ENCODE peak calls at places on chromosome 18, in six cellular contexts. J, M, D, F, A and S are unnamed samples. For H3K4me1, the result is how much of the 10 kb centered on the place peaks cover.

GRCh38 chr18:46641917-46642316 is 15.1 kb downstream of the LOXHD1 start:
- DNase-seq in M (no peak), A (no peak), D (no peak), F (no peak), J (no peak), S (no peak)

GRCh38 chr18:45728341-45729010 is 4.5 kb downstream of the SLC14A1 start:
- DNase-seq in F (peak), M (no peak), D (no peak), J (no peak), A (no peak), S (no peak)

GRCh38 chr18:77395941-77396340 is 146.3 kb downstream of the GALR1 start:
- DNase-seq in F (no peak), M (no peak), A (no peak), D (no peak), J (no peak), S (no peak)

GRCh38 chr18:33957705-33958104 is 267.0 kb downstream of the NOL4 start:
- DNase-seq in F (no peak), D (no peak), M (no peak), J (no peak), A (no peak), S (no peak)

GRCh38 chr18:47287911-47288635 is 36.6 kb upstream of the SKOR2 start:
- DNase-seq in D (no peak), J (no peak), M (no peak), A (no peak), F (no peak), S (no peak)

GRCh38 chr18:35193313-35193712 is 47.5 kb upstream of the ZNF397 start:
- DNase-seq in A (no peak), F (no peak), J (no peak), D (no peak), M (no peak), S (no peak)

GRCh38 chr18:49178736-49179135 is 228.0 kb upstream of the SMAD7 start:
- DNase-seq in J (no peak), D (peak), F (peak), M (peak), A (no peak), S (no peak)

GRCh38 chr18:48335829-48336228 is 73.4 kb downstream of the ZBTB7C start:
- DNase-seq in M (no peak), J (no peak), F (no peak), D (no peak), A (no peak), S (no peak)

DNA sequence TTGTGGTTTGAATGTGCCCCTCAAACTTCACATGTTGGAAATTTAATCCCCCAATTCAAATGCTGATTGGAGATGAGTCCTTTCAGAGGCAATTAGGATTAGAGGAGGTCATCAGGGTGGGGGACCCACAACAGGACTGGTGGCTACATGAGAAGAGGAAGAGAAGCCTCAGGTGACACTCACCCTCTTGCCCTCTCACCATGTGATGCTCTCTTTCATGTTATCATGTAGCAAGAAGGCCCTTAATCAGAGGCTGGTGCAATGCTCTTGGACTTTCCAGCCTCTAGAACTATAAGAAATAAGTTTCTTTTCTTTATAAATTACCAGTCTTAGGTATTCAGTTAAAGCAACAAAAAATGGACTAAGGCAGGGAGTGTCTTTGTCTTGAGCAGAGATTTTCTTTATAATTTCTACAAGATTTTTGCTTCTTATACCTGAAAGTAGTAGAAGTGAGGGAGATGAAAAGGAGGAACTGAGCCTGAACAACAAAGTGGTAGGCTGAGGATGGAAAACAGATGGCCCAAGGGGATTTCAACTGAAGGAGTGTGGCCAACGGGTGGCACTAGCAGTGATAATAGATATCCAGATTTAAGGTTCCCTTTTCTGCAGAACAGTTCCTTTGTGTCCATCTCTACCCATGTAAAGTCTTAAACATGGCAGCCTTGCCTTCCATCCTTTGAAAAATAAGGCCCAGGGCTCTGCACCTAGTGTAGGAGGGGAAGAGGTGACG is 49.2 kb upstream of the TGIF1 start:
- DNase-seq in J (no peak), F (no peak), M (no peak), A (no peak), D (no peak), S (no peak)
- TF ChIP-seq POLR2A in J (no peak), F (no peak), M (no peak), A (no peak), D (no peak), S (no peak)

GRCh38 chr18:9916067-9916684 is 2.4 kb downstream of the VAPA start:
- DNase-seq in M (no peak), F (peak), J (no peak), A (no peak), D (no peak), S (no peak)
- H3K4me1 ChIP-seq in M (under half), F (under half), J (half or more), A (under half), D (half or more), S (under half)

GRCh38 chr18:24138281-24138883 is 480 bp upstream of the CABYR start:
- DNase-seq in M (no peak), D (no peak), A (no peak), F (no peak), J (no peak), S (no peak)
- H3K27ac ChIP-seq in M (no peak), D (no peak), A (peak), F (no peak), J (peak), S (no peak)

GRCh38 chr18:55510809-55511208 is 77.2 kb downstream of the TCF4 start:
- DNase-seq in F (peak), M (no peak), D (no peak), J (peak), A (no peak), S (no peak)
- TF ChIP-seq POLR2A in F (peak), M (no peak), D (no peak), J (no peak), A (no peak), S (no peak)

DNA sequence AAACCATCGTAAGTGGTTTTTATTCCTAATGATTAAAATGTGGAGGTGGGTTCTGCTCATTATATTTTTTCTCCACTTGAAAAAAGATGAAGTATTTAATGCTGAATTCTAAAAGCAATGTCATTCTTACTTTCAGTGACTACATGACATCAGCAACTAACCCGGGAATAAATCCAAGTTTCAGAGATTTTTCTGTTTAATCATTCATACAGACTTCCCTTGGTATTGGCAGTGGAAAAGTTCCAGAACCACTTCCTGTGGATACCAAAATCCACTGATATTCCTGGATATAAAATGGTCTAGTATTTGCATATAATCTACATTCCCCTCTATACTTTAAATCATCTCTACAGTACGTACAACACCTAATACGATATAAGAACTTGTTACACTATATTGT is 128.6 kb downstream of the ZNF532 start:
- DNase-seq in F (peak), J (no peak), D (no peak), A (no peak), M (no peak), S (no peak)
- H3K4me1 ChIP-seq in F (under half), J (half or more), D (under half), A (under half), M (under half), S (under half)

DNA sequence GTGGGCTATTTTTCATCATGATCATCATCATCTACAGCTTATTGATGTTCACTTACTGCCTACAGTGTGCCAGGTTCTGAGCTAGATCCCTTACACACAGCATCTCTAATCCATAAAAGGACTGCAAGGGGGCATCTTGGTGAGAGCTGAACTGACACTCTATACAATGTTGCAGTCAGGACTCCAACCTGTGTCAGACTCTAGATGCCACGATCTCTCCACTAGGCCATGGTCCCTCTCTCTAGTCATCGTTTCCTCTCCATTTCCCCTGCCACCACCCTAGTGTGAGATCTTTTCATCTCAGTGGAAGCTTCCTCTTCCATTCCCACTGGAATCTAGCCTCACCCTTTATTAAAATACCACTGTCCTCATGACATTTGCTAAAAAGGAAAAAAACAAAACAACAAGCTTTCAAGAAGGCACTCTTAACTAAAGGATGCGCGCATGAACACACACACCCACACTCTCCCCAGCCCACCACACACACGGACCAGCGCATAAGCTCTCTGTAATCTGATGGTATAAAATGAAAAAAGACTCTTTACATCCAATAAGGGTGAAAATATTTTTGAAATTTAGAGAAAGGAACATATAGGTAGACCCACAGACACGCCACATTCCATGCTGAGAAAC is 93.4 kb upstream of the THOC1 start:
- DNase-seq in D (no peak), F (no peak), J (no peak), M (no peak), A (no peak), S (no peak)
- H3K27ac ChIP-seq in D (no peak), F (no peak), J (no peak), M (no peak), A (no peak), S (no peak)

GRCh38 chr18:58538604-58539386 is 90.1 kb downstream of the ALPK2 start:
- DNase-seq in F (peak), D (no peak), M (no peak), A (no peak), J (no peak), S (no peak)
- TF ChIP-seq POLR2A in F (no peak), D (no peak), M (no peak), A (no peak), J (no peak), S (no peak)